ENCODE peak calls at places on chromosomes 2 and 18, in five cellular contexts. One of them, this sample, is unnamed.

GRCh38 chr2:23669413-23670244 is 257.3 kb downstream of the ATAD2B start:
- DNase-seq in MCF 10A: peak; percentile 90
- DNase-seq in upper lobe of right lung: peak; percentile 80
- DNase-seq in nephron progenitor cell: no peak
- DNase-seq in T1000: no peak
- DNase-seq in this sample: peak; percentile 18

GRCh38 chr2:84885111-84885510 is 4.2 kb upstream of the TRABD2A start:
- DNase-seq in upper lobe of right lung: no peak
- DNase-seq in nephron progenitor cell: no peak
- DNase-seq in T1000: no peak
- DNase-seq in MCF 10A: no peak
- DNase-seq in this sample: no peak

GRCh38 chr2:16890081-16890480 is 224.4 kb upstream of the CYRIA start:
- DNase-seq in T1000: no peak
- DNase-seq in nephron progenitor cell: no peak
- DNase-seq in upper lobe of right lung: no peak
- DNase-seq in MCF 10A: peak; percentile 26
- DNase-seq in this sample: no peak

GRCh38 chr2:156635646-156636045 is 199.5 kb downstream of the GPD2 start:
- DNase-seq in upper lobe of right lung: no peak
- DNase-seq in nephron progenitor cell: no peak
- DNase-seq in T1000: no peak
- DNase-seq in MCF 10A: no peak
- DNase-seq in this sample: no peak

GRCh38 chr2:88549616-88550292 is 77.5 kb downstream of the EIF2AK3 start:
- DNase-seq in nephron progenitor cell: peak; percentile 49
- DNase-seq in MCF 10A: no peak
- DNase-seq in T1000: no peak
- DNase-seq in upper lobe of right lung: no peak
- DNase-seq in this sample: no peak

GRCh38 chr2:40168032-40168431 is 283.9 kb downstream of the SLC8A1 start:
- DNase-seq in T1000: no peak
- DNase-seq in nephron progenitor cell: no peak
- DNase-seq in MCF 10A: no peak
- DNase-seq in upper lobe of right lung: no peak
- DNase-seq in this sample: no peak

GRCh38 chr18:25349131-25349925 is 2.6 kb downstream of the ZNF521 start:
- DNase-seq in nephron progenitor cell: peak; percentile 62
- DNase-seq in MCF 10A: no peak
- DNase-seq in upper lobe of right lung: peak; percentile 63
- DNase-seq in T1000: peak; percentile 20
- DNase-seq in this sample: peak; percentile 47

GRCh38 chr2:240277073-240277806 is 136.8 kb upstream of the OTOS start:
- DNase-seq in T1000: no peak
- DNase-seq in nephron progenitor cell: no peak
- DNase-seq in upper lobe of right lung: peak; percentile 60
- DNase-seq in MCF 10A: peak; percentile 89
- DNase-seq in this sample: peak; percentile 53

GRCh38 chr2:70715161-70715985 is 52.6 kb downstream of the ADD2 start:
- DNase-seq in MCF 10A: no peak
- DNase-seq in upper lobe of right lung: no peak
- DNase-seq in T1000: no peak
- DNase-seq in nephron progenitor cell: no peak
- DNase-seq in this sample: no peak

GRCh38 chr2:95314964-95315611 is 17.9 kb downstream of the KCNIP3 start:
- DNase-seq in nephron progenitor cell: peak; percentile 47
- DNase-seq in MCF 10A: peak; percentile 80
- DNase-seq in upper lobe of right lung: no peak
- DNase-seq in T1000: peak; percentile 17
- DNase-seq in this sample: peak; percentile 45

GRCh38 chr2:27708666-27709065 is 45.0 kb downstream of the SLC4A1AP start:
- DNase-seq in MCF 10A: no peak
- DNase-seq in T1000: no peak
- DNase-seq in upper lobe of right lung: no peak
- DNase-seq in nephron progenitor cell: no peak
- DNase-seq in this sample: no peak

GRCh38 chr2:2057125-2057721 is 273.9 kb downstream of the MYT1L start:
- DNase-seq in MCF 10A: peak; percentile 91
- DNase-seq in nephron progenitor cell: no peak
- DNase-seq in T1000: no peak
- DNase-seq in upper lobe of right lung: no peak
- DNase-seq in this sample: no peak

GRCh38 chr2:96918754-96919550 is 49.1 kb upstream of the SEMA4C start:
- DNase-seq in nephron progenitor cell: no peak
- DNase-seq in MCF 10A: no peak
- DNase-seq in upper lobe of right lung: no peak
- DNase-seq in T1000: no peak
- DNase-seq in this sample: no peak

GRCh38 chr2:133765693-133766092 is 197.4 kb upstream of the NCKAP5 start:
- DNase-seq in nephron progenitor cell: no peak
- DNase-seq in upper lobe of right lung: no peak
- DNase-seq in T1000: no peak
- DNase-seq in MCF 10A: no peak
- DNase-seq in this sample: peak; percentile 54

GRCh38 chr2:45218931-45219339 is 209.7 kb upstream of the SIX2 start:
- DNase-seq in T1000: no peak
- DNase-seq in nephron progenitor cell: no peak
- DNase-seq in upper lobe of right lung: peak; percentile 82
- DNase-seq in MCF 10A: no peak
- DNase-seq in this sample: no peak